ENCODE peak calls at places on chromosome 22, in eight cellular contexts. F is CD4-positive, CD25-positive, alpha-beta regulatory T cell; L is ACHN; R is WTC11; Q is astrocyte of the cerebellum; O is glutamatergic neuron; W is HuH-7.5; N is NCI-H1105. M is an unnamed sample.

GRCh38 chr22:39214383-39215069 is 30.3 kb downstream of the PDGFB start:
- DNase-seq in F (no peak), L (peak), R (peak), Q (no peak), O (no peak), W (no peak), N (no peak), M (peak)

GRCh38 chr22:37048133-37048532 is 3.4 kb upstream of the KCTD17 start:
- DNase-seq in F (no peak), L (no peak), R (no peak), Q (no peak), O (no peak), W (no peak), N (no peak), M (no peak)

GRCh38 chr22:41787331-41787730 is 13.1 kb upstream of the CCDC134 start:
- DNase-seq in F (no peak), L (no peak), R (no peak), Q (no peak), O (no peak), W (no peak), N (no peak), M (no peak)

GRCh38 chr22:39650996-39651782 is 80.6 kb downstream of the CACNA1I start:
- DNase-seq in F (no peak), L (no peak), R (no peak), Q (no peak), O (no peak), W (no peak), N (no peak), M (no peak)

GRCh38 chr22:37508431-37508963 is 10.7 kb downstream of the CARD10 start:
- DNase-seq in F (no peak), L (no peak), R (no peak), Q (no peak), O (no peak), W (no peak), N (no peak), M (no peak)

GRCh38 chr22:33520904-33521780 is 399.1 kb downstream of the LARGE1 start:
- DNase-seq in F (no peak), L (no peak), R (no peak), Q (no peak), O (no peak), W (no peak), N (no peak), M (no peak)

GRCh38 chr22:30250713-30251267 is 4.2 kb upstream of the LIF start:
- DNase-seq in F (no peak), L (peak), R (no peak), Q (no peak), O (no peak), W (no peak), N (no peak), M (no peak)

GRCh38 chr22:19691721-19692341 is 22.5 kb upstream of the SEPTIN5 start:
- DNase-seq in F (no peak), L (peak), R (no peak), Q (peak), O (no peak), W (no peak), N (no peak), M (no peak)

GRCh38 chr22:38645430-38645829 is 10.8 kb downstream of the FAM227A start:
- DNase-seq in F (no peak), L (no peak), R (no peak), Q (no peak), O (no peak), W (no peak), N (no peak), M (no peak)

GRCh38 chr22:44928064-44928463 is 81.7 kb downstream of the PHF21B start:
- DNase-seq in F (no peak), L (no peak), R (no peak), Q (no peak), O (peak), W (no peak), N (no peak), M (no peak)

GRCh38 chr22:32204211-32204855 is 540 bp downstream of the RFPL2 start:
- DNase-seq in F (peak), L (no peak), R (peak), Q (no peak), O (no peak), W (no peak), N (peak), M (no peak)

GRCh38 chr22:43451651-43452050 is 39.8 kb downstream of the MPPED1 start:
- DNase-seq in F (no peak), L (no peak), R (no peak), Q (no peak), O (no peak), W (no peak), N (no peak), M (no peak)

GRCh38 chr22:19114984-19115552 is 7.1 kb downstream of the DGCR2 start:
- DNase-seq in F (no peak), L (no peak), R (no peak), Q (no peak), O (no peak), W (no peak), N (no peak), M (no peak)

GRCh38 chr22:36339171-36340065 is 48.3 kb downstream of the MYH9 start:
- DNase-seq in F (no peak), L (no peak), R (no peak), Q (no peak), O (no peak), W (no peak), N (no peak), M (no peak)

GRCh38 chr22:25013634-25014033 is 61.1 kb downstream of the KIAA1671 start:
- DNase-seq in F (no peak), L (no peak), R (no peak), Q (no peak), O (no peak), W (no peak), N (no peak), M (no peak)

GRCh38 chr22:49487950-49488349 is 339.7 kb downstream of the BRD1 start:
- DNase-seq in F (no peak), L (peak), R (peak), Q (no peak), O (no peak), W (no peak), N (no peak), M (no peak)

GRCh38 chr22:19527861-19528417 is 3.7 kb upstream of the CLDN5 start:
- DNase-seq in F (no peak), L (peak), R (no peak), Q (no peak), O (no peak), W (no peak), N (no peak), M (no peak)

GRCh38 chr22:32723632-32724031 is 77.9 kb upstream of the TIMP3 start:
- DNase-seq in F (peak), L (no peak), R (no peak), Q (peak), O (no peak), W (no peak), N (no peak), M (no peak)

GRCh38 chr22:26587991-26588613 is 1.8 kb downstream of the TPST2 start:
- DNase-seq in F (no peak), L (no peak), R (no peak), Q (no peak), O (no peak), W (no peak), N (no peak), M (no peak)

GRCh38 chr22:24567668-24568067 is 11.9 kb downstream of the SNRPD3 start:
- DNase-seq in F (no peak), L (no peak), R (no peak), Q (no peak), O (no peak), W (no peak), N (no peak), M (no peak)

GRCh38 chr22:38981005-38981658 is 1.0 kb upstream of the APOBEC3B start:
- DNase-seq in F (no peak), L (peak), R (no peak), Q (no peak), O (no peak), W (no peak), N (no peak), M (peak)

GRCh38 chr22:24066872-24067271 is 55.8 kb downstream of the CABIN1 start:
- DNase-seq in F (no peak), L (no peak), R (no peak), Q (no peak), O (no peak), W (no peak), N (peak), M (no peak)

GRCh38 chr22:22810018-22810427 is 77.6 kb upstream of the IGLL5 start:
- DNase-seq in F (peak), L (peak), R (peak), Q (no peak), O (no peak), W (peak), N (peak), M (no peak)

M was measured in neuronal stem cell.